ENCODE peak calls at places on chromosomes 13 and 19, in nine cellular contexts. E is stomach; X is non-pigmented ciliary epithelial cell; N is A172; J is D341Med; S is AG08396; Q is stimulated activated CD4-positive, alpha-beta T cell treated with anti-CD3 and anti-CD28 coated beads, Interleukin-1b, Interleukin-23, amount 100 ng/mL, for 1 hour; H is transverse colon; K is pancreas. A is an unnamed sample.

GRCh38 chr19:3442487-3443071 is 37.7 kb downstream of the SMIM24 start:
- DNase-seq in E (no peak), X (no peak), N (no peak), J (no peak), S (no peak), Q (no peak), H (no peak), K (no peak), A (no peak)

GRCh38 chr13:104253063-104253680 is 1187.0 kb upstream of the SLC10A2 start:
- DNase-seq in E (no peak), X (no peak), N (no peak), J (no peak), S (no peak), Q (no peak), H (no peak), K (no peak), A (no peak)

GRCh38 chr19:21568816-21569496 is 63.6 kb downstream of the ZNF429 start:
- DNase-seq in E (peak), X (peak), N (no peak), J (no peak), S (peak), Q (peak), H (peak), K (peak), A (peak)

GRCh38 chr19:16444273-16444597 is 27.5 kb downstream of the EPS15L1 start:
- DNase-seq in E (no peak), X (no peak), N (no peak), J (no peak), S (no peak), Q (no peak), H (no peak), K (no peak), A (no peak)

GRCh38 chr19:18735752-18736151 is 52.3 kb downstream of the CRTC1 start:
- DNase-seq in E (no peak), X (no peak), N (no peak), J (peak), S (no peak), Q (no peak), H (no peak), K (peak), A (no peak)

GRCh38 chr13:113092776-113093579 is 12.6 kb upstream of the F7 start:
- DNase-seq in E (no peak), X (no peak), N (no peak), J (no peak), S (no peak), Q (no peak), H (no peak), K (no peak), A (no peak)

GRCh38 chr19:51157265-51157664 is 15.2 kb downstream of the SIGLEC7 start:
- DNase-seq in E (no peak), X (no peak), N (no peak), J (no peak), S (no peak), Q (no peak), H (no peak), K (no peak), A (no peak)

GRCh38 chr13:65746522-65746921 is 1483.6 kb downstream of the PCDH9 start:
- DNase-seq in E (no peak), X (no peak), N (no peak), J (no peak), S (no peak), Q (no peak), H (no peak), K (no peak), A (no peak)

GRCh38 chr13:43196171-43196611 is 172.8 kb downstream of the DNAJC15 start:
- DNase-seq in E (no peak), X (no peak), N (no peak), J (peak), S (peak), Q (no peak), H (no peak), K (no peak), A (no peak)

GRCh38 chr19:40165362-40165937 is 25.8 kb upstream of the MAP3K10 start:
- DNase-seq in E (peak), X (no peak), N (peak), J (peak), S (peak), Q (peak), H (peak), K (peak), A (no peak)

GRCh38 chr13:24642236-24642635 is 38.0 kb upstream of the ATP12A start:
- DNase-seq in E (no peak), X (no peak), N (no peak), J (no peak), S (no peak), Q (no peak), H (no peak), K (no peak), A (no peak)

GRCh38 chr13:51325837-51326236 is 13.7 kb upstream of the SERPINE3 start:
- DNase-seq in E (no peak), X (no peak), N (no peak), J (no peak), S (no peak), Q (no peak), H (no peak), K (no peak), A (no peak)

GRCh38 chr19:32567486-32567885 is 13.5 kb upstream of the PDCD5 start:
- DNase-seq in E (no peak), X (no peak), N (no peak), J (no peak), S (no peak), Q (no peak), H (no peak), K (no peak), A (no peak)

GRCh38 chr13:44969858-44970484 is 19.3 kb downstream of the NUFIP1 start:
- DNase-seq in E (no peak), X (no peak), N (peak), J (peak), S (peak), Q (no peak), H (no peak), K (no peak), A (peak)

GRCh38 chr13:20090349-20090748 is 70.5 kb downstream of the GJA3 start:
- DNase-seq in E (no peak), X (no peak), N (no peak), J (no peak), S (no peak), Q (no peak), H (no peak), K (no peak), A (peak)

GRCh38 chr13:91307887-91308286 is 39.6 kb upstream of the MIR17HG start:
- DNase-seq in E (no peak), X (no peak), N (no peak), J (no peak), S (no peak), Q (no peak), H (no peak), K (no peak), A (no peak)

GRCh38 chr13:100976993-100977392 is 302.4 kb upstream of the TMTC4 start:
- DNase-seq in E (no peak), X (no peak), N (no peak), J (no peak), S (no peak), Q (no peak), H (no peak), K (no peak), A (no peak)

GRCh38 chr19:29117926-29118325 is 95.0 kb downstream of the UQCRFS1 start:
- DNase-seq in E (no peak), X (no peak), N (no peak), J (no peak), S (no peak), Q (no peak), H (no peak), K (no peak), A (no peak)

GRCh38 chr13:64429691-64430090 is 2800.4 kb downstream of the PCDH9 start:
- DNase-seq in E (no peak), X (no peak), N (no peak), J (no peak), S (no peak), Q (no peak), H (no peak), K (no peak), A (no peak)

GRCh38 chr19:47232422-47233211 is 1.6 kb upstream of the BBC3 start:
- DNase-seq in E (no peak), X (no peak), N (peak), J (no peak), S (no peak), Q (no peak), H (peak), K (no peak), A (peak)

GRCh38 chr13:80475718-80476117 is 134.8 kb upstream of the SPRY2 start:
- DNase-seq in E (no peak), X (no peak), N (no peak), J (no peak), S (no peak), Q (no peak), H (no peak), K (no peak), A (no peak)

GRCh38 chr13:92681239-92681638 is 545.4 kb upstream of the GPC6 start:
- DNase-seq in E (no peak), X (no peak), N (no peak), J (no peak), S (no peak), Q (no peak), H (no peak), K (no peak), A (no peak)

GRCh38 chr13:26420282-26420960 is 137.1 kb upstream of the WASF3 start:
- DNase-seq in E (no peak), X (no peak), N (no peak), J (no peak), S (no peak), Q (no peak), H (no peak), K (no peak), A (no peak)

GRCh38 chr13:110382229-110382628 is 75.1 kb downstream of the COL4A2 start:
- DNase-seq in E (no peak), X (peak), N (peak), J (no peak), S (no peak), Q (no peak), H (no peak), K (no peak), A (no peak)

GRCh38 chr13:27919934-27920676 is at the start of gene PDX1:
- DNase-seq in E (peak), X (no peak), N (no peak), J (peak), S (no peak), Q (no peak), H (peak), K (peak), A (peak)

GRCh38 chr13:46575321-46575721 is 22.4 kb downstream of the LRCH1 start:
- DNase-seq in E (no peak), X (no peak), N (no peak), J (no peak), S (peak), Q (no peak), H (no peak), K (no peak), A (no peak)

GRCh38 chr19:19385900-19386339 is 19.6 kb upstream of the GATAD2A start:
- DNase-seq in E (no peak), X (no peak), N (no peak), J (no peak), S (no peak), Q (peak), H (no peak), K (no peak), A (no peak)

GRCh38 chr19:5026706-5027273 is 57.9 kb downstream of the KDM4B start:
- DNase-seq in E (no peak), X (no peak), N (no peak), J (no peak), S (no peak), Q (no peak), H (no peak), K (no peak), A (no peak)

GRCh38 chr19:45058622-45059159 is 17.6 kb downstream of the ZNF296 start:
- DNase-seq in E (no peak), X (no peak), N (no peak), J (no peak), S (no peak), Q (no peak), H (no peak), K (no peak), A (no peak)

GRCh38 chr19:31120952-31121351 is 228.3 kb downstream of the TSHZ3 start:
- DNase-seq in E (no peak), X (no peak), N (no peak), J (no peak), S (no peak), Q (no peak), H (no peak), K (no peak), A (no peak)

GRCh38 chr13:99303863-99304521 is 3.2 kb downstream of the GPR183 start:
- DNase-seq in E (no peak), X (no peak), N (no peak), J (no peak), S (no peak), Q (no peak), H (peak), K (no peak), A (no peak)

GRCh38 chr19:52786078-52786463 is 520 bp downstream of the ZNF600 start:
- DNase-seq in E (no peak), X (no peak), N (no peak), J (peak), S (peak), Q (no peak), H (peak), K (peak), A (no peak)

GRCh38 chr19:821976-822773 is 420 bp upstream of the PLPPR3 start:
- DNase-seq in E (no peak), X (no peak), N (no peak), J (peak), S (peak), Q (no peak), H (no peak), K (no peak), A (no peak)

GRCh38 chr19:29277107-29277506 is 64.2 kb upstream of the UQCRFS1 start:
- DNase-seq in E (no peak), X (no peak), N (peak), J (no peak), S (peak), Q (peak), H (peak), K (no peak), A (no peak)

GRCh38 chr19:31263317-31263716 is 85.9 kb downstream of the TSHZ3 start:
- DNase-seq in E (peak), X (no peak), N (no peak), J (no peak), S (no peak), Q (no peak), H (no peak), K (no peak), A (no peak)

GRCh38 chr13:26502826-26503225 is 54.7 kb upstream of the WASF3 start:
- DNase-seq in E (no peak), X (no peak), N (no peak), J (no peak), S (peak), Q (no peak), H (no peak), K (no peak), A (no peak)

GRCh38 chr19:58351996-58352755 is 1.1 kb downstream of the A1BG start:
- DNase-seq in E (no peak), X (no peak), N (no peak), J (no peak), S (no peak), Q (no peak), H (no peak), K (no peak), A (no peak)

GRCh38 chr19:23409392-23410048 is 14.2 kb upstream of the ZNF91 start:
- DNase-seq in E (no peak), X (no peak), N (no peak), J (peak), S (no peak), Q (no peak), H (peak), K (no peak), A (no peak)

GRCh38 chr19:7926021-7926726 is at the start of gene CTXN1:
- DNase-seq in E (peak), X (no peak), N (no peak), J (peak), S (peak), Q (peak), H (peak), K (peak), A (no peak)

GRCh38 chr19:16330368-16330801 is 5.8 kb downstream of the KLF2 start:
- DNase-seq in E (peak), X (no peak), N (peak), J (peak), S (peak), Q (peak), H (peak), K (peak), A (peak)